ENCODE peak calls at places on chromosomes 12 and 14, in ten cellular contexts. One of them, this sample, is unnamed.

GRCh38 chr12:121637231-121637914 is 11.0 kb downstream of the ORAI1 start:
- DNase-seq in colonic mucosa: peak; percentile 36
- DNase-seq in upper lobe of right lung: peak; percentile 75
- DNase-seq in heart right ventricle: no peak
- DNase-seq in CD4-positive, alpha-beta T cell: peak; percentile 44
- DNase-seq in HCT116: no peak
- DNase-seq in left ventricle myocardium inferior: no peak
- DNase-seq in HepG2: no peak
- DNase-seq in testis: no peak
- DNase-seq in heart left ventricle: no peak
- DNase-seq in this sample: no peak

GRCh38 chr12:24679135-24679534 is 269.8 kb downstream of the BCAT1 start:
- DNase-seq in left ventricle myocardium inferior: no peak
- DNase-seq in HepG2: peak; percentile 16
- DNase-seq in heart right ventricle: no peak
- DNase-seq in heart left ventricle: no peak
- DNase-seq in HCT116: no peak
- DNase-seq in upper lobe of right lung: no peak
- DNase-seq in colonic mucosa: no peak
- DNase-seq in testis: no peak
- DNase-seq in CD4-positive, alpha-beta T cell: no peak
- DNase-seq in this sample: no peak

GRCh38 chr12:107912421-107913004 is 138.0 kb downstream of the ASCL4 start:
- DNase-seq in heart left ventricle: peak; percentile 58
- DNase-seq in testis: peak; percentile 79
- DNase-seq in colonic mucosa: peak; percentile 49
- DNase-seq in left ventricle myocardium inferior: peak; percentile 22
- DNase-seq in HepG2: no peak
- DNase-seq in CD4-positive, alpha-beta T cell: peak; percentile 31
- DNase-seq in heart right ventricle: no peak
- DNase-seq in HCT116: peak; percentile 28
- DNase-seq in upper lobe of right lung: peak; percentile 74
- DNase-seq in this sample: peak; percentile 87

GRCh38 chr14:101122114-101122854 is 218.8 kb upstream of the RTL1 start:
- DNase-seq in heart right ventricle: no peak
- DNase-seq in left ventricle myocardium inferior: no peak
- DNase-seq in HepG2: no peak
- DNase-seq in testis: no peak
- DNase-seq in CD4-positive, alpha-beta T cell: no peak
- DNase-seq in HCT116: no peak
- DNase-seq in heart left ventricle: no peak
- DNase-seq in colonic mucosa: no peak
- DNase-seq in upper lobe of right lung: no peak
- DNase-seq in this sample: no peak

GRCh38 chr12:29725587-29726320 is 58.0 kb downstream of the TMTC1 start:
- DNase-seq in heart right ventricle: peak; percentile 81
- DNase-seq in HepG2: no peak
- DNase-seq in upper lobe of right lung: no peak
- DNase-seq in colonic mucosa: no peak
- DNase-seq in HCT116: no peak
- DNase-seq in left ventricle myocardium inferior: peak; percentile 75
- DNase-seq in testis: peak; percentile 62
- DNase-seq in heart left ventricle: peak; percentile 86
- DNase-seq in CD4-positive, alpha-beta T cell: no peak
- DNase-seq in this sample: no peak

GRCh38 chr14:21534576-21534975 is 8.4 kb upstream of the SALL2 start:
- DNase-seq in HCT116: no peak
- DNase-seq in heart right ventricle: no peak
- DNase-seq in testis: no peak
- DNase-seq in colonic mucosa: no peak
- DNase-seq in heart left ventricle: no peak
- DNase-seq in HepG2: no peak
- DNase-seq in CD4-positive, alpha-beta T cell: no peak
- DNase-seq in upper lobe of right lung: no peak
- DNase-seq in left ventricle myocardium inferior: no peak
- DNase-seq in this sample: no peak

GRCh38 chr12:28878629-28879028 is 270.4 kb upstream of the FAR2 start:
- DNase-seq in CD4-positive, alpha-beta T cell: no peak
- DNase-seq in HepG2: no peak
- DNase-seq in left ventricle myocardium inferior: no peak
- DNase-seq in colonic mucosa: no peak
- DNase-seq in HCT116: no peak
- DNase-seq in testis: no peak
- DNase-seq in heart left ventricle: no peak
- DNase-seq in heart right ventricle: no peak
- DNase-seq in upper lobe of right lung: no peak
- DNase-seq in this sample: no peak

GRCh38 chr12:102417055-102417454 is 63.3 kb downstream of the IGF1 start:
- DNase-seq in testis: no peak
- DNase-seq in colonic mucosa: no peak
- DNase-seq in HCT116: no peak
- DNase-seq in CD4-positive, alpha-beta T cell: no peak
- DNase-seq in heart left ventricle: no peak
- DNase-seq in heart right ventricle: no peak
- DNase-seq in left ventricle myocardium inferior: no peak
- DNase-seq in upper lobe of right lung: no peak
- DNase-seq in HepG2: peak; percentile 68
- DNase-seq in this sample: no peak

GRCh38 chr14:102280376-102280962 is 24.5 kb downstream of the MOK start:
- DNase-seq in upper lobe of right lung: no peak
- DNase-seq in CD4-positive, alpha-beta T cell: no peak
- DNase-seq in heart right ventricle: no peak
- DNase-seq in HCT116: no peak
- DNase-seq in testis: no peak
- DNase-seq in heart left ventricle: no peak
- DNase-seq in colonic mucosa: no peak
- DNase-seq in HepG2: no peak
- DNase-seq in left ventricle myocardium inferior: no peak
- DNase-seq in this sample: no peak

GRCh38 chr12:88494520-88494919 is 85.8 kb downstream of the KITLG start:
- DNase-seq in HepG2: no peak
- DNase-seq in testis: no peak
- DNase-seq in heart left ventricle: no peak
- DNase-seq in HCT116: no peak
- DNase-seq in left ventricle myocardium inferior: no peak
- DNase-seq in upper lobe of right lung: no peak
- DNase-seq in heart right ventricle: no peak
- DNase-seq in CD4-positive, alpha-beta T cell: no peak
- DNase-seq in colonic mucosa: no peak
- DNase-seq in this sample: no peak

GRCh38 chr14:64768401-64769095 is 64.3 kb downstream of the PLEKHG3 start:
- DNase-seq in HCT116: no peak
- DNase-seq in upper lobe of right lung: no peak
- DNase-seq in HepG2: no peak
- DNase-seq in left ventricle myocardium inferior: no peak
- DNase-seq in testis: no peak
- DNase-seq in CD4-positive, alpha-beta T cell: no peak
- DNase-seq in heart left ventricle: peak; percentile 18
- DNase-seq in colonic mucosa: no peak
- DNase-seq in heart right ventricle: no peak
- DNase-seq in this sample: no peak

GRCh38 chr14:37114039-37114438 is 58.4 kb downstream of the SLC25A21 start:
- DNase-seq in upper lobe of right lung: no peak
- DNase-seq in HCT116: no peak
- DNase-seq in heart left ventricle: no peak
- DNase-seq in HepG2: no peak
- DNase-seq in testis: no peak
- DNase-seq in colonic mucosa: no peak
- DNase-seq in left ventricle myocardium inferior: no peak
- DNase-seq in heart right ventricle: no peak
- DNase-seq in CD4-positive, alpha-beta T cell: no peak
- DNase-seq in this sample: no peak

DNA sequence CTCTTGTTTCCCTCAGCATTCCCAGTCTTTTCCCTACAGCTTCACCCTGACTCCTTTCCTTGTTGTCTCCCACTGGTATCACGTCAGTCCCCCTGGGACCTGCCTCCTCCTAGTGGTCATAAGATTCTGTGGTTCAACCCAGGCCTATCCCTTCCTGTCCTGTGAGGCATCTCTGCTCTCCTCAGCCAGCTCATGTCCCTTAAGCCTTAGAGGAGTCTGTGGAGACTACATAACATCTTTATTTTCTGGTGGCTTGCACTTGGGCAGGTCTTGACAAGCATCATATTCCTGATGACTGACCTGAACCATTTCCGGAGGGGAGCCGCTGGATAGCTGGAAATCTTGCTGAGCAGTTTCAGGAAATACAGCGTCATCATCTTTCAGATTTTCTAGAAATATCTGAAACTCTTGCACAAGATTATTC is 698 bp downstream of the C12orf71 start:
- DNase-seq in heart right ventricle: no peak
- DNase-seq in CD4-positive, alpha-beta T cell: no peak
- DNase-seq in colonic mucosa: no peak
- DNase-seq in HCT116: no peak
- DNase-seq in HepG2: peak; percentile 10
- DNase-seq in heart left ventricle: peak; percentile 34
- DNase-seq in left ventricle myocardium inferior: no peak
- DNase-seq in upper lobe of right lung: no peak
- DNase-seq in testis: no peak
- DNase-seq in this sample: no peak
- TF ChIP-seq CTCF in heart right ventricle: no peak
- TF ChIP-seq CTCF in CD4-positive, alpha-beta T cell: no peak
- TF ChIP-seq CTCF in colonic mucosa: no peak
- TF ChIP-seq CTCF in HCT116: no peak
- TF ChIP-seq CTCF in HepG2: peak; percentile 30
- TF ChIP-seq CTCF in heart left ventricle: no peak
- TF ChIP-seq CTCF in left ventricle myocardium inferior: no peak
- TF ChIP-seq CTCF in upper lobe of right lung: no peak
- TF ChIP-seq CTCF in testis: no peak
- TF ChIP-seq CTCF in this sample: no peak

GRCh38 chr12:54035561-54036377 is 2.9 kb downstream of the HOXC5 start:
- DNase-seq in colonic mucosa: no peak
- DNase-seq in heart left ventricle: no peak
- DNase-seq in HCT116: no peak
- DNase-seq in CD4-positive, alpha-beta T cell: no peak
- DNase-seq in left ventricle myocardium inferior: no peak
- DNase-seq in heart right ventricle: no peak
- DNase-seq in upper lobe of right lung: peak; percentile 40
- DNase-seq in testis: no peak
- DNase-seq in HepG2: no peak
- DNase-seq in this sample: no peak

GRCh38 chr12:54032627-54033100 is at the start of gene HOXC5:
- DNase-seq in HCT116: peak; percentile 54
- DNase-seq in upper lobe of right lung: peak; percentile 72
- DNase-seq in testis: peak; percentile 86
- DNase-seq in heart left ventricle: no peak
- DNase-seq in CD4-positive, alpha-beta T cell: peak; percentile 46
- DNase-seq in heart right ventricle: peak; percentile 38
- DNase-seq in HepG2: peak; percentile 32
- DNase-seq in colonic mucosa: peak; percentile 65
- DNase-seq in left ventricle myocardium inferior: peak; percentile 51
- DNase-seq in this sample: peak; percentile 56

GRCh38 chr12:54034784-54035310 is 2.0 kb downstream of the HOXC5 start:
- DNase-seq in upper lobe of right lung: peak; percentile 37
- DNase-seq in left ventricle myocardium inferior: no peak
- DNase-seq in heart right ventricle: no peak
- DNase-seq in CD4-positive, alpha-beta T cell: no peak
- DNase-seq in HCT116: no peak
- DNase-seq in testis: no peak
- DNase-seq in heart left ventricle: no peak
- DNase-seq in colonic mucosa: no peak
- DNase-seq in HepG2: no peak
- DNase-seq in this sample: no peak

GRCh38 chr12:54033106-54033979 is 493 bp downstream of the HOXC5 start:
- DNase-seq in heart right ventricle: no peak
- DNase-seq in left ventricle myocardium inferior: no peak
- DNase-seq in CD4-positive, alpha-beta T cell: no peak
- DNase-seq in heart left ventricle: no peak
- DNase-seq in upper lobe of right lung: peak; percentile 60
- DNase-seq in HCT116: no peak
- DNase-seq in testis: peak; percentile 42
- DNase-seq in colonic mucosa: no peak
- DNase-seq in HepG2: peak; percentile 4
- DNase-seq in this sample: no peak

DNA sequence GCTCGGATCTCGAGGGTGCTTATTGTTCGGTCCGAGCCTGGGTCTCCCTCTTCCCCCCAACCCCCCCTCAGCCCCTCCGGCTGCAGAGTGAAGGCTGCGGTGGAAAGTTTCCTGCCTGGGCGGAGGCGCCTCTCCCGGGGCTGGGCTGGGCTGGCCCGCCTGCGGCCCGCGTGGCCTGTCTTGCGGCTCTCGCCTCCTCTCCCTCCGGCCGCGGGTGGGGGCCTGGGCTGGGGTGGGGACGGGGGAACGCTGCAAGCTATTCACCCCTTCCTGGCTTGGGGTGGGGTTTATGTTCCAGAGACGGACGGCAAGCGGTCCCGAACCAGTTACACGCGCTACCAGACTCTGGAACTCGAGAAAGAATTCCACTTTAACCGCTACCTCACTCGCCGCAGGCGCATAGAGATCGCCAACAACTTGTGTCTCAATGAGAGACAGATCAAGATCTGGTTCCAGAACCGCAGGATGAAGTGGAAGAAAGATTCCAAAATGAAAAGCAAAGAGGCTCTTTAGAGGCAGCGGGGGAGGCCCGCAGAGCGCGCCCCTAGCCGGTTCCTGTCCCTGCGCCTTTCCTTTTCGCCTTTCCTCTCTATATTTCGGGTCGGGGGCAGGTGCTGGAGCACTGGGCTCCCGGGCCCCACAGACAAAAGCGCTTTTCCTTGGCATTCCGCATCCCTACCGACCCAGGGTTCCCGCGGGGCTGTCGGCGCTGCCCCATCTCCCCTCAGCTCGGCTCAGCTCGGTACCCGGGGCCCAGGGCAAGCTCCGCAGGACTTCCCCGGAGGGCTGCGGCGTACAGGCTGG is 1.3 kb downstream of the HOXC5 start:
- DNase-seq in HepG2: no peak
- DNase-seq in testis: no peak
- DNase-seq in colonic mucosa: no peak
- DNase-seq in CD4-positive, alpha-beta T cell: no peak
- DNase-seq in left ventricle myocardium inferior: no peak
- DNase-seq in heart right ventricle: no peak
- DNase-seq in heart left ventricle: no peak
- DNase-seq in upper lobe of right lung: peak; percentile 57
- DNase-seq in HCT116: no peak
- DNase-seq in this sample: no peak
- H3K27me3 ChIP-seq in HepG2: peaks cover 9% of the 10 kb centered on the region
- H3K27me3 ChIP-seq in testis: no peaks in the 10 kb centered on the region
- H3K27me3 ChIP-seq in colonic mucosa: peaks cover 95% of the 10 kb centered on the region
- H3K27me3 ChIP-seq in CD4-positive, alpha-beta T cell: peaks cover 98% of the 10 kb centered on the region
- H3K27me3 ChIP-seq in left ventricle myocardium inferior: peaks cover 100% of the 10 kb centered on the region
- H3K27me3 ChIP-seq in heart right ventricle: peaks cover 100% of the 10 kb centered on the region
- H3K27me3 ChIP-seq in heart left ventricle: peaks cover 100% of the 10 kb centered on the region
- H3K27me3 ChIP-seq in upper lobe of right lung: peaks cover 93% of the 10 kb centered on the region
- H3K27me3 ChIP-seq in HCT116: no peaks in the 10 kb centered on the region
- H3K27me3 ChIP-seq in this sample: peaks cover 58% of the 10 kb centered on the region

GRCh38 chr14:68355415-68355814 is 437.5 kb downstream of the ZFP36L1 start:
- DNase-seq in heart right ventricle: no peak
- DNase-seq in heart left ventricle: no peak
- DNase-seq in HepG2: no peak
- DNase-seq in left ventricle myocardium inferior: no peak
- DNase-seq in HCT116: no peak
- DNase-seq in testis: no peak
- DNase-seq in upper lobe of right lung: no peak
- DNase-seq in CD4-positive, alpha-beta T cell: no peak
- DNase-seq in colonic mucosa: no peak
- DNase-seq in this sample: no peak
- H3K9me3 ChIP-seq in heart right ventricle: no peaks in the 10 kb centered on the region
- H3K9me3 ChIP-seq in heart left ventricle: no peaks in the 10 kb centered on the region
- H3K9me3 ChIP-seq in HepG2: no peaks in the 10 kb centered on the region
- H3K9me3 ChIP-seq in left ventricle myocardium inferior: no peaks in the 10 kb centered on the region
- H3K9me3 ChIP-seq in HCT116: no peaks in the 10 kb centered on the region
- H3K9me3 ChIP-seq in testis: no peaks in the 10 kb centered on the region
- H3K9me3 ChIP-seq in upper lobe of right lung: no peaks in the 10 kb centered on the region
- H3K9me3 ChIP-seq in CD4-positive, alpha-beta T cell: no peaks in the 10 kb centered on the region
- H3K9me3 ChIP-seq in colonic mucosa: no peaks in the 10 kb centered on the region
- H3K9me3 ChIP-seq in this sample: no peaks in the 10 kb centered on the region

GRCh38 chr12:50927766-50928224 is 24.5 kb upstream of the HIGD1C start:
- DNase-seq in heart right ventricle: no peak
- DNase-seq in heart left ventricle: no peak
- DNase-seq in colonic mucosa: no peak
- DNase-seq in HCT116: no peak
- DNase-seq in left ventricle myocardium inferior: no peak
- DNase-seq in CD4-positive, alpha-beta T cell: no peak
- DNase-seq in testis: no peak
- DNase-seq in HepG2: no peak
- DNase-seq in upper lobe of right lung: no peak
- DNase-seq in this sample: no peak
- TF ChIP-seq CTCF in heart right ventricle: no peak
- TF ChIP-seq CTCF in heart left ventricle: no peak
- TF ChIP-seq CTCF in colonic mucosa: no peak
- TF ChIP-seq CTCF in HCT116: no peak
- TF ChIP-seq CTCF in left ventricle myocardium inferior: no peak
- TF ChIP-seq CTCF in CD4-positive, alpha-beta T cell: no peak
- TF ChIP-seq CTCF in testis: no peak
- TF ChIP-seq CTCF in HepG2: no peak
- TF ChIP-seq CTCF in upper lobe of right lung: no peak
- TF ChIP-seq CTCF in this sample: no peak

This sample was measured in upper lobe of left lung.